ENCODE peak calls at places on chromosomes 5 and 9, in six cellular contexts. X, U, F, Z, C and Q are unnamed samples.

GRCh38 chr5:59042683-59043082 is 459.8 kb downstream of the RAB3C start:
- DNase-seq in Z (no peak), C (peak), F (no peak), X (peak), U (peak), Q (no peak)

GRCh38 chr9:136646827-136647711 is 15.6 kb upstream of the EGFL7 start:
- DNase-seq in F (no peak), U (no peak), Z (no peak), X (no peak), C (no peak), Q (no peak)

GRCh38 chr9:79799691-79800345 is 228.1 kb downstream of the TLE4 start:
- DNase-seq in U (peak), F (no peak), X (no peak), Z (no peak), C (peak), Q (no peak)

GRCh38 chr5:176559683-176560082 is 10.5 kb downstream of the CDHR2 start:
- DNase-seq in Z (no peak), U (peak), C (no peak), F (no peak), X (no peak), Q (no peak)

GRCh38 chr5:137114529-137114928 is 384.6 kb downstream of the SPOCK1 start:
- DNase-seq in X (peak), F (no peak), C (peak), U (peak), Z (no peak), Q (peak)

GRCh38 chr9:75452512-75452911 is 364.2 kb downstream of the OSTF1 start:
- DNase-seq in F (no peak), C (no peak), X (no peak), Z (no peak), U (no peak), Q (no peak)

GRCh38 chr9:20568406-20568805 is 53.9 kb downstream of the MLLT3 start:
- DNase-seq in C (no peak), X (no peak), Z (no peak), U (no peak), F (no peak), Q (no peak)

GRCh38 chr5:151202381-151203139 is 21.3 kb downstream of the CCDC69 start:
- DNase-seq in C (peak), X (peak), F (peak), U (peak), Z (peak), Q (peak)

GRCh38 chr5:141328231-141328630 is 2.1 kb upstream of the PCDHGA1 start:
- DNase-seq in Z (no peak), C (no peak), U (no peak), F (no peak), X (no peak), Q (no peak)

GRCh38 chr5:77795268-77795667 is 19.1 kb upstream of the TBCA start:
- DNase-seq in F (no peak), X (no peak), C (no peak), U (no peak), Z (no peak), Q (no peak)

GRCh38 chr9:79756414-79756813 is 184.6 kb downstream of the TLE4 start:
- DNase-seq in F (no peak), X (no peak), Z (no peak), C (no peak), U (peak), Q (no peak)

GRCh38 chr9:90034071-90034470 is 429.3 kb downstream of the GADD45G start:
- DNase-seq in F (no peak), Z (no peak), U (no peak), X (no peak), C (no peak), Q (no peak)

GRCh38 chr9:115415450-115415849 is 297.5 kb upstream of the TNC start:
- DNase-seq in U (no peak), X (no peak), C (no peak), Z (no peak), F (no peak), Q (no peak)

GRCh38 chr9:124513374-124513994 is 6.3 kb upstream of the NR5A1 start:
- DNase-seq in Z (no peak), X (no peak), C (no peak), F (no peak), U (no peak), Q (no peak)